ENCODE peak calls at places on chromosomes 13 and 19, in seven cellular contexts. H is body of pancreas, S is BJ, K is tibial nerve, C is foreskin fibroblast, B is Peyer's patch, R is fibroblast of mammary gland. J is an unnamed sample.
A peak's percentile ranks its signal among the peaks of the same experiment; 100 is the strongest.

GRCh38 chr13:79393564-79394249 is 12.3 kb downstream of the RBM26 start:
- DNase-seq in H (no peak), S (no peak), K (no peak), C (no peak), B (peak; percentile 90), R (no peak), J (no peak)

GRCh38 chr19:29590278-29590677 is 15.8 kb upstream of the POP4 start:
- DNase-seq in H (no peak), S (no peak), K (no peak), C (no peak), B (no peak), R (no peak), J (no peak)

GRCh38 chr13:30240608-30241007 is 66.7 kb downstream of the KATNAL1 start:
- DNase-seq in H (no peak), S (no peak), K (no peak), C (no peak), B (no peak), R (no peak), J (no peak)

GRCh38 chr13:81929988-81930387 is 1589.1 kb upstream of the SPRY2 start:
- DNase-seq in H (no peak), S (no peak), K (no peak), C (no peak), B (no peak), R (peak; percentile 8), J (peak; percentile 47)

GRCh38 chr19:38135150-38135998 is 88.6 kb downstream of the DPF1 start:
- DNase-seq in H (no peak), S (no peak), K (no peak), C (peak; percentile 48), B (no peak), R (peak; percentile 26), J (peak; percentile 51)

GRCh38 chr13:45807520-45808099 is 43.9 kb downstream of the SIAH3 start:
- DNase-seq in H (peak; percentile 26), S (no peak), K (no peak), C (peak; percentile 70), B (no peak), R (peak; percentile 60), J (peak; percentile 81)

GRCh38 chr19:45933759-45934158 is 19.2 kb upstream of the NANOS2 start:
- DNase-seq in H (no peak), S (no peak), K (no peak), C (no peak), B (no peak), R (no peak), J (no peak)

GRCh38 chr19:5805465-5806132 is 732 bp downstream of the NRTN start:
- DNase-seq in H (peak; percentile 92), S (no peak), K (no peak), C (peak; percentile 69), B (peak; percentile 44), R (no peak), J (peak; percentile 51)

GRCh38 chr19:35978832-35979365 is 16.1 kb upstream of the SDHAF1 start:
- DNase-seq in H (no peak), S (no peak), K (no peak), C (no peak), B (no peak), R (no peak), J (no peak)

GRCh38 chr19:16509141-16510061 is 13.2 kb downstream of the C19orf44 start:
- DNase-seq in H (no peak), S (no peak), K (peak; percentile 71), C (peak; percentile 67), B (no peak), R (peak; percentile 61), J (peak; percentile 43)

GRCh38 chr13:51879133-51879532 is 17.4 kb downstream of the CCDC70 start:
- DNase-seq in H (no peak), S (no peak), K (no peak), C (no peak), B (no peak), R (peak; percentile 9), J (no peak)

GRCh38 chr19:29645911-29646310 is 19.4 kb upstream of the PLEKHF1 start:
- DNase-seq in H (no peak), S (no peak), K (no peak), C (peak; percentile 61), B (no peak), R (peak; percentile 34), J (peak; percentile 78)

DNA sequence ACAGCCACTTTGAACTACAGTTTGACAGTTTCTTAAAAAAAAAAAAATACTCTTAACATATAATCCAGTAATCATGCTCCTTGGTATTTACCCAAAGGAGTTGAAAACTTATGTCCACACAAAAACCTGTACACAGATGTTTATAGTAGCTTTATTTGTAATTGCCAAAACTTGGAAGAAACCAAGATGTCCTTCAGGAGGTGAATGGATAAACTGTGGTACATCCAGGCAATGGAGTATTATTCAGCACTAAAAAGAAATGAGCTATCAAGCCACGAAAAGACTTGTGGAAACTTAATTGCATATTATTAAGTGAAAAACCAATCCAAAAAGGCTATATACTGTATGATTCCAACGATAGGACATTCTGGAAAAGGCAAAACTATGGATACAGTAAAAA is 44.9 kb downstream of the RCBTB2 start:
- DNase-seq in H (no peak), S (no peak), K (no peak), C (no peak), B (no peak), R (no peak), J (no peak)
- H3K4me3 ChIP-seq in H (no peak overlapping the region), S (no peak overlapping the region), K (no peak overlapping the region), C (no peak overlapping the region), B (no peak overlapping the region), R (no peak overlapping the region), J (no peak overlapping the region)

GRCh38 chr19:10270616-10271394 is at the start of gene ICAM1:
- DNase-seq in H (peak; percentile 64), S (no peak), K (peak; percentile 50), C (peak; percentile 69), B (peak; percentile 86), R (peak; percentile 35), J (no peak)
- TF ChIP-seq CTCF in H (no peak), S (no peak), K (no peak), C (no peak), B (peak; percentile 18), R (no peak), J (no peak)

DNA sequence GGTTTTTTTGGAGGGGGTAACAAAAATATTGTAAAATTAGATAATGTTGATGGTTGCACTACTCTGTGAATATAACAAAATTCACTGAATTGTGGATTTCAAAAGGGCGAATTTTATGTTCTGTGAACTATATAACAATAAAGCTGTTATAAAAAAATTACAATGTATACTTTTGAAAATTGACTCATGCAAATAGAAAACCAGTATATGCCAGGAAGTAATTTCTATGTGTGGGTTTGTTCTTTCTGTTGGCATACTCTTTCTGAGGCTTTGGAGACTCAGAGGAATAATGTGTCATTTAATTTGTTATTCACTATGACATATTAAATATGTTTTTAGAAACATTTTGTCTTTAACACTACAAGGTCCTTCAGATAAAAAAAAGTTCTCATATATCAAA is 310.1 kb downstream of the GPC5 start:
- DNase-seq in H (no peak), S (no peak), K (no peak), C (no peak), B (no peak), R (no peak), J (no peak)
- H3K4me3 ChIP-seq in H (no peak overlapping the region), S (no peak overlapping the region), K (no peak overlapping the region), C (no peak overlapping the region), B (no peak overlapping the region), R (no peak overlapping the region), J (no peak overlapping the region)

GRCh38 chr19:7494416-7495098 is 5.7 kb upstream of the PEX11G start:
- DNase-seq in H (peak; percentile 85), S (no peak), K (no peak), C (peak; percentile 59), B (no peak), R (peak; percentile 18), J (peak; percentile 85)
- TF ChIP-seq CTCF in H (peak; percentile 46), S (peak; percentile 26), K (no peak), C (no peak), B (no peak), R (no peak), J (no peak)